ENCODE peak calls at places on chromosomes 11 and 22, in five cellular contexts. X, R, Y, C and L are unnamed samples.

GRCh38 chr11:71183878-71184277 is 68.5 kb downstream of the SHANK2 start:
- DNase-seq in R (no peak), C (no peak), Y (no peak), X (no peak), L (no peak)

GRCh38 chr11:65414776-65415498 is 7.7 kb upstream of the NEAT1 start:
- DNase-seq in C (no peak), R (no peak), X (no peak), Y (no peak), L (no peak)

GRCh38 chr11:128629516-128630106 is 42.3 kb upstream of the ETS1 start:
- DNase-seq in R (no peak), C (peak; percentile 45), Y (no peak), X (no peak), L (no peak)

GRCh38 chr11:6233984-6234313 is 487 bp downstream of the FHIP1B start:
- DNase-seq in X (no peak), C (no peak), R (no peak), Y (peak; percentile 20), L (no peak)

GRCh38 chr11:10930961-10931760 is 73.3 kb upstream of the ZBED5 start:
- DNase-seq in Y (peak; percentile 54), X (no peak), C (peak; percentile 79), R (peak; percentile 83), L (no peak)

GRCh38 chr11:126390418-126390817 is 34.9 kb downstream of the ST3GAL4 start:
- DNase-seq in X (no peak), C (no peak), R (no peak), Y (no peak), L (no peak)

GRCh38 chr11:66548774-66549630 is 2.3 kb downstream of the ACTN3 start:
- DNase-seq in Y (no peak), R (no peak), X (no peak), C (no peak), L (no peak)

GRCh38 chr22:45292675-45293402 is 8.1 kb downstream of the UPK3A start:
- DNase-seq in R (no peak), X (no peak), C (no peak), Y (no peak), L (no peak)

GRCh38 chr11:125401746-125402145 is 94.3 kb downstream of the FEZ1 start:
- DNase-seq in X (no peak), Y (no peak), R (no peak), C (no peak), L (no peak)

GRCh38 chr11:115148691-115149090 is 355.5 kb downstream of the CADM1 start:
- DNase-seq in C (no peak), Y (no peak), R (no peak), X (no peak), L (no peak)

GRCh38 chr11:117842131-117842941 is 17.8 kb upstream of the FXYD2 start:
- DNase-seq in X (no peak), Y (no peak), C (peak; percentile 39), R (no peak), L (no peak)

GRCh38 chr11:63663809-63664208 is 7.4 kb downstream of the ATL3 start:
- DNase-seq in C (no peak), X (no peak), R (no peak), Y (no peak), L (no peak)

GRCh38 chr11:1197431-1197885 is 25.4 kb upstream of the MUC5B start:
- DNase-seq in R (peak; percentile 14), C (no peak), Y (no peak), X (no peak), L (no peak)

GRCh38 chr11:13772223-13773046 is 104.0 kb downstream of the FAR1 start:
- DNase-seq in Y (peak; percentile 25), X (peak; percentile 58), C (peak; percentile 55), R (peak; percentile 39), L (peak; percentile 11)

GRCh38 chr11:45354976-45355705 is 69.0 kb upstream of the SYT13 start:
- DNase-seq in C (peak; percentile 91), R (peak; percentile 88), X (no peak), Y (peak; percentile 75), L (no peak)

GRCh38 chr22:21718492-21718891 is 17.1 kb downstream of the YPEL1 start:
- DNase-seq in C (no peak), R (no peak), X (no peak), Y (peak; percentile 42), L (no peak)

GRCh38 chr11:64459016-64459415 is 100.1 kb downstream of the RPS6KA4 start:
- DNase-seq in C (no peak), Y (no peak), R (no peak), X (no peak), L (no peak)

GRCh38 chr11:28729339-28729738 is 621.2 kb downstream of the METTL15 start:
- DNase-seq in C (no peak), Y (no peak), X (no peak), R (no peak), L (no peak)

GRCh38 chr11:131998020-131998419 is 627.6 kb downstream of the NTM start:
- DNase-seq in Y (no peak), R (no peak), X (no peak), C (no peak), L (no peak)

GRCh38 chr11:11409916-11410315 is 56.9 kb upstream of the CSNK2A3 start:
- DNase-seq in R (no peak), X (no peak), C (no peak), Y (peak; percentile 21), L (no peak)

GRCh38 chr22:20463324-20464095 is 25.9 kb upstream of the SCARF2 start:
- DNase-seq in X (no peak), C (no peak), R (no peak), Y (no peak), L (no peak)

GRCh38 chr11:34492806-34493414 is 20.7 kb downstream of the ELF5 start:
- DNase-seq in R (peak; percentile 72), C (peak; percentile 65), Y (peak; percentile 58), X (peak; percentile 68), L (no peak)

GRCh38 chr11:64314146-64314804 is 3.1 kb downstream of the TRMT112 start:
- DNase-seq in C (no peak), X (no peak), Y (no peak), R (peak; percentile 54), L (no peak)

GRCh38 chr11:39113606-39114005 is 2345.8 kb downstream of the LRRC4C start:
- DNase-seq in C (no peak), X (no peak), Y (no peak), R (no peak), L (no peak)

GRCh38 chr11:926341-926916 is 759 bp downstream of the AP2A2 start:
- DNase-seq in X (no peak), C (no peak), Y (peak; percentile 74), R (peak; percentile 89), L (no peak)

GRCh38 chr22:20156611-20157415 is 6.0 kb upstream of the CCDC188 start:
- DNase-seq in X (peak; percentile 42), Y (peak; percentile 100), R (peak; percentile 90), C (peak; percentile 98), L (peak; percentile 17)

GRCh38 chr11:66287256-66288137 is 1.4 kb downstream of the YIF1A start:
- DNase-seq in R (no peak), C (no peak), Y (no peak), X (no peak), L (no peak)

GRCh38 chr22:45324186-45324775 is 14.5 kb downstream of the FAM118A start:
- DNase-seq in X (no peak), C (no peak), R (no peak), Y (no peak), L (no peak)

GRCh38 chr11:102989379-102990047 is 34.0 kb upstream of the MMP13 start:
- DNase-seq in C (no peak), X (no peak), R (no peak), Y (no peak), L (no peak)

GRCh38 chr22:24482586-24482985 is 12.5 kb upstream of the UPB1 start:
- DNase-seq in X (no peak), Y (no peak), R (no peak), C (no peak), L (no peak)

GRCh38 chr22:42696331-42696967 is 24.2 kb downstream of the A4GALT start:
- DNase-seq in R (no peak), X (no peak), C (no peak), Y (no peak), L (no peak)

GRCh38 chr22:42695294-42695693 is 25.4 kb downstream of the A4GALT start:
- DNase-seq in X (no peak), Y (no peak), C (no peak), R (no peak), L (no peak)

GRCh38 chr22:42693055-42693762 is 27.5 kb downstream of the A4GALT start:
- DNase-seq in Y (no peak), R (no peak), C (no peak), X (no peak), L (no peak)

GRCh38 chr22:42692239-42693054 is 28.2 kb downstream of the A4GALT start:
- DNase-seq in Y (no peak), C (no peak), R (no peak), X (no peak), L (no peak)

GRCh38 chr22:42693763-42694683 is 26.6 kb downstream of the A4GALT start:
- DNase-seq in X (no peak), Y (no peak), R (no peak), C (no peak), L (no peak)
- TF ChIP-seq TAF1 in X (no peak), Y (no peak), R (no peak), C (no peak), L (no peak)

GRCh38 chr11:67673358-67673757 is 1.1 kb downstream of the ALDH3B2 start:
- DNase-seq in X (no peak), R (no peak), Y (no peak), C (no peak), L (no peak)
- H3K4me3 ChIP-seq in X (no peak overlapping the region), R (no peak overlapping the region), Y (no peak overlapping the region), C (no peak overlapping the region), L (no peak overlapping the region)

DNA sequence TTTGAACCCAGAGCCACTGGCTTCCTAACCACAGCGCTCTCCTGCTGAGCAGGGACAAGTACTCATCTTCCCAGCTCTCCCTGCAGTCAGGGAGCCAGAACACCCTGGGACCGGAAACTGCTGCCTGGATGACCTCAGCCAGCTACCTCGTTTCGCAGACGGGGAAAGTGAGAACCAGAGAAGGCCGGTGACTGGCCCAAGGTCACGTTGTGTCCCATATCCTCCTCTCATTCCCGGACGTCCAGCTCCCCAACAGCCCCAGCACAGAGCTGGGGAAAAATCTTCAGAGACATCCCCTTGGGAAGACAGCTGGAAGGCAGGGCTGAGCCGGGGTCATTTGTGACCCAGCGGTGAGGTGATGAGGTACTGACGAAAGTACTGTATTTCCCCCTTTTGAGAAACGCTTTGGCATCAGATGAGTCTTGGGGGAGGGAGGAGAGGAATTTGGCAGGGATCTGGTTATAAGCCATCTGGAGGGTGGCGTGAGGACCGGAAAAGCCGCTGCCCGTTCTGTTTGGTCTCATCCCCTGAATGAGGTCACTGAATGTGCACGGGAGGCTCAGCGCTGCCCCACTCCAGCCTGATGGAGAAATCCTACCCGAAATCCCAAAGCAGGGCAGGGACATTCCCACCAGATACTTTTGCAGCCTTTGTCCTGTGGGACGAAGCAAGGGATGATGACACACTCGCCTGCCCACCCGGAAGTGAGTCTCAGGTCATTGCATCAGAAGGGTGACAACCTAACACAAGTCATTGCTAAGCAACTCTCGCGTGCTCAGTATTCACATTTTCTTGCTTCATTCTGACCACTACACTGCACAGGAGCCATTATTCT is 41.1 kb downstream of the LIF start:
- DNase-seq in Y (no peak), R (peak; percentile 48), C (no peak), X (peak; percentile 40), L (no peak)
- TF ChIP-seq TAF1 in Y (no peak), R (no peak), C (no peak), X (no peak), L (no peak)

DNA sequence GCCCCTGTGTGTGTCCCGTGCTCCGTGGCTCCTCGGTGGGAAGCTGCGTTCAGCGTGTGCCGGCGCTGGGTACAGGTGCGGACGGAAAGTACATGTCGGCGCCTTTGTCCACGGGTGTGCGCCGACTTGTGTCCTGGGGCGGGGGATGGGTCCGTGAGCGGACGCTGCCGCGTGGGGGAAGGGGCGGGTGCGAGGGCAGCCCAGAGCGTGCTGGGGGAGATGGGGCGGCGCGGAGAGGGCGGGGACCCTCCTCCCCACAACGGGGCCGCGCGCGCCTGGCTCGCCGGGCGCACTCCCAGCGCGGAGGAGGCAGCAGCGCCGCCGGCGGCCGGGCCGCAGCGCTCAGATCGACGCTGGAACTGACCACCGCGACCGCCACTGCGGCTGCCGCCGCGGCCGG is 33.6 kb upstream of the RELT start:
- DNase-seq in C (no peak), Y (no peak), X (no peak), R (peak; percentile 86), L (no peak)
- H3K4me3 ChIP-seq in C (peak overlapping the region; percentile 36), Y (no peak overlapping the region), X (no peak overlapping the region), R (no peak overlapping the region), L (no peak overlapping the region)